ENCODE peak calls at places on chromosomes 3 and 15, in four cellular contexts. M is AG10803, S is uterus, R is GM23248. H is an unnamed sample.
A peak's percentile ranks its signal among the peaks of the same experiment; 100 is the strongest.

GRCh38 chr3:157115069-157116006 is 44.6 kb downstream of the CCNL1 start:
- DNase-seq in R (peak; percentile 37), S (no peak), M (no peak), H (no peak)

GRCh38 chr15:67042490-67043181 is 22.8 kb upstream of the SMAD3 start:
- DNase-seq in M (no peak), R (no peak), S (no peak), H (no peak)

GRCh38 chr3:12959838-12960378 is 113.3 kb downstream of the IQSEC1 start:
- DNase-seq in S (no peak), M (no peak), R (no peak), H (no peak)

GRCh38 chr3:127456471-127457093 is 134.0 kb downstream of the TPRA1 start:
- DNase-seq in R (peak; percentile 87), M (peak; percentile 37), S (no peak), H (no peak)

GRCh38 chr15:74628199-74628598 is 12.6 kb downstream of the CLK3 start:
- DNase-seq in S (no peak), M (no peak), R (peak; percentile 20), H (no peak)

GRCh38 chr15:83127547-83128150 is 20.2 kb downstream of the TM6SF1 start:
- DNase-seq in R (no peak), S (no peak), M (no peak), H (no peak)

GRCh38 chr3:67976683-67977082 is 322.3 kb upstream of the SUCLG2 start:
- DNase-seq in S (no peak), R (no peak), M (no peak), H (no peak)

GRCh38 chr15:73753250-73754130 is at the start of gene INSYN1:
- DNase-seq in M (peak; percentile 48), R (peak; percentile 82), S (peak; percentile 37), H (no peak)

GRCh38 chr15:51267714-51268105 is 70.7 kb downstream of the CYP19A1 start:
- DNase-seq in S (no peak), M (no peak), R (peak; percentile 48), H (no peak)

GRCh38 chr15:31299588-31300207 is 26.9 kb upstream of the KLF13 start:
- DNase-seq in S (no peak), M (no peak), R (no peak), H (no peak)

GRCh38 chr3:69542265-69543079 is 156.6 kb upstream of the FRMD4B start:
- DNase-seq in S (no peak), R (peak; percentile 4), M (no peak), H (no peak)

GRCh38 chr3:13650210-13651056 is 101.5 kb downstream of the FBLN2 start:
- DNase-seq in S (peak; percentile 76), M (peak; percentile 51), R (peak; percentile 76), H (no peak)

GRCh38 chr3:72977463-72977862 is 19.1 kb upstream of the PPP4R2 start:
- DNase-seq in R (peak; percentile 49), S (no peak), M (no peak), H (no peak)

GRCh38 chr15:64855206-64856000 is 13.7 kb downstream of the PLEKHO2 start:
- DNase-seq in S (no peak), M (peak; percentile 91), R (peak; percentile 76), H (no peak)

GRCh38 chr3:48412375-48413001 is 17.4 kb downstream of the PLXNB1 start:
- DNase-seq in S (no peak), M (no peak), R (no peak), H (no peak)

GRCh38 chr15:90660195-90660995 is 56.8 kb upstream of the BLM start:
- DNase-seq in M (peak; percentile 90), R (peak; percentile 99), S (peak; percentile 73), H (peak; percentile 88)

GRCh38 chr3:188854395-188855149 is 317.2 kb upstream of the TPRG1 start:
- DNase-seq in S (no peak), R (peak; percentile 85), M (peak; percentile 91), H (no peak)

GRCh38 chr3:159605101-159605500 is 383.5 kb upstream of the IL12A start:
- DNase-seq in R (no peak), M (no peak), S (no peak), H (no peak)

GRCh38 chr3:53677406-53677805 is 168.8 kb downstream of the CHDH start:
- DNase-seq in R (peak; percentile 14), M (no peak), S (no peak), H (no peak)

GRCh38 chr15:73818308-73818985 is 54.9 kb upstream of the TBC1D21 start:
- DNase-seq in S (no peak), M (no peak), R (no peak), H (no peak)

GRCh38 chr3:101036676-101037075 is 43.5 kb upstream of the ABI3BP start:
- DNase-seq in R (peak; percentile 48), S (no peak), M (peak; percentile 13), H (no peak)

GRCh38 chr3:32413845-32414526 is 22.3 kb downstream of the CMTM7 start:
- DNase-seq in R (no peak), M (no peak), S (no peak), H (peak; percentile 52)

GRCh38 chr15:89088605-89089315 is 504 bp downstream of the ABHD2 start:
- DNase-seq in R (peak; percentile 46), S (no peak), M (no peak), H (no peak)

GRCh38 chr3:68057637-68058320 is 403.4 kb upstream of the SUCLG2 start:
- DNase-seq in R (no peak), M (no peak), S (no peak), H (no peak)

GRCh38 chr3:48024401-48024800 is 8.2 kb upstream of the MAP4 start:
- DNase-seq in M (peak; percentile 53), R (peak; percentile 34), S (no peak), H (no peak)

GRCh38 chr3:163707659-163708058 is 1370.6 kb downstream of the SI start:
- DNase-seq in S (no peak), M (no peak), R (no peak), H (no peak)

GRCh38 chr3:15064299-15064834 is 748 bp downstream of the MRPS25 start:
- DNase-seq in R (peak; percentile 72), M (peak; percentile 39), S (no peak), H (peak; percentile 77)

GRCh38 chr15:78951841-78952238 is 7.0 kb upstream of the CTSH start:
- DNase-seq in R (no peak), M (no peak), S (no peak), H (no peak)

GRCh38 chr3:37291275-37291700 is 116.9 kb upstream of the LRRFIP2 start:
- DNase-seq in R (peak; percentile 77), S (no peak), M (peak; percentile 77), H (no peak)

GRCh38 chr15:65189102-65189740 is 4.1 kb upstream of the CLPX start:
- DNase-seq in M (peak; percentile 56), R (peak; percentile 71), S (no peak), H (no peak)

GRCh38 chr3:78978037-78978436 is 789.8 kb downstream of the ROBO1 start:
- DNase-seq in M (peak; percentile 19), S (no peak), R (peak; percentile 51), H (no peak)

GRCh38 chr3:53342353-53342752 is 5.0 kb downstream of the DCP1A start:
- DNase-seq in R (peak; percentile 36), S (no peak), M (no peak), H (no peak)

GRCh38 chr15:75666823-75667501 is 19.2 kb downstream of the SNX33 start:
- DNase-seq in M (peak; percentile 100), R (peak; percentile 100), S (no peak), H (peak; percentile 95)

GRCh38 chr3:42999212-42999611 is 20.1 kb downstream of the GASK1A start:
- DNase-seq in M (no peak), R (no peak), S (no peak), H (no peak)

GRCh38 chr3:127942613-127943012 is 27.6 kb downstream of the KBTBD12 start:
- DNase-seq in R (no peak), S (no peak), M (no peak), H (no peak)

GRCh38 chr3:99668044-99668443 is 29.6 kb downstream of the COL8A1 start:
- DNase-seq in M (no peak), R (no peak), S (no peak), H (no peak)
- H3K4me3 ChIP-seq in M (no peak overlapping the region), R (no peak overlapping the region), S (no peak overlapping the region), H (no peak overlapping the region)

DNA sequence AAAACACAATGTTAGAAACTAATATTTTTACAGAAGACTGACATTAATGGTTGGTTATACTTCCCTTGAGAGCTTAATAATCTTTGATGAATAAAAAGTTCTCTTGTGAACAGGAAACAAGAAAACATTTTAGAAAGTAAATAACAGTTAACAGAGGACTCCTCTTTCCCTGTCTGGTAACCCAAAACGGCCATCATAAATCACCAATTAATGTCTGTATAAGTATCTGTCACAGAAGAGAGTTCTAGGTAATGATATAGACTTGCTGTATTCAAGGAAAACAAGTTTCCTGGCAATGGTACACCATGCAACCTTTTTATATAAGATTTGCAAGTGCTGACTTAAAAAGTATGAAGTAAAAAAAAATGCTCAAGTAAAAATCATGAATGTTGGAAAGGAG is 426.7 kb downstream of the SOX2 start:
- DNase-seq in M (no peak), S (no peak), R (no peak), H (no peak)
- H3K4me3 ChIP-seq in M (no peak overlapping the region), S (no peak overlapping the region), R (no peak overlapping the region), H (no peak overlapping the region)

DNA sequence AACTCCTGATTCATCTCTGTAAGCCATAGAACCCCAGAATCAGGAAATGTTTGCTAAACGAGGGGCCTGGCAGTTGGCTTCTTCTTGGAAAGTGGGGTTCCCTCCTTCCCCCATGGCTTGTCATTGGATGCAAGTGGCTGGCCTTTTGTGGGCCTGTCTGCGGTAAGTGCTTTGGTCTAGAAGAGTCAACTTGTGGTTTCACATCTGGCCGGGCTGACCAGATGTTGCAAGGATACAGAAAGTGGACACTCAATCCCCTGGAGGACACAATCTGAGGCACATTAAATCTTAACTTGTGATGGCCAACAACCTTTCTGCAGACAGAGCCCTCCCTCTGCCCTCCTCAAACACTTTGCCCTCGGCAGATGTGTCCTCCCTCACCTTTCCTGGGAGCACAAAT is 1.1 kb downstream of the FAH start:
- DNase-seq in M (peak; percentile 12), R (no peak), S (no peak), H (no peak)
- H3K4me3 ChIP-seq in M (peak overlapping the region; percentile 82), R (peak overlapping the region; percentile 87), S (no peak overlapping the region), H (peak overlapping the region; percentile 93)

GRCh38 chr3:151456065-151456464 is 4.8 kb downstream of the IGSF10 start:
- DNase-seq in M (no peak), S (no peak), R (no peak), H (no peak)

GRCh38 chr3:151460774-151461450 is at the start of gene IGSF10:
- DNase-seq in R (peak; percentile 32), M (no peak), S (no peak), H (no peak)

GRCh38 chr3:151462278-151462779 is 1.5 kb upstream of the IGSF10 start:
- DNase-seq in M (no peak), S (no peak), R (no peak), H (no peak)

GRCh38 chr3:151459360-151459759 is 1.5 kb downstream of the IGSF10 start:
- DNase-seq in S (no peak), R (no peak), M (no peak), H (no peak)

DNA sequence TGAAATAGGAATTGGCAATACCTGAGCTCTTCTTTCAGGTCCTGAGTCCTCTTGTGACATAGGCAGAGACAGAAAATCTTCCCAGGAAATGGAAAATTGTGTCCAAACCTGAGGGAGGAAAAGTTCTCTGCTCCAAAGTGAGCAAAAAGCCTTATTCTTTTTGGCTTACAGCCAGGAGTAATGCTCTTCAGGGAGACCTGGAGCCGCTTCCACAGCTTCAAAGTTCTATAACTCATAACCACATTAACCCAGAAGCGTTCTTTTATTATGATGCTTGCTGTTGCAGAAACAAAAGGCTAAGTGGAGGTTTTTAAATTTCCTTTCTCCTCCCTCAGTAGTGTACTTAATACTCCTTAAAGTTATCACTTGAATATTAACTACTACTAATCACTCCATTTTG is 621 bp downstream of the IGSF10 start:
- DNase-seq in M (peak; percentile 17), S (no peak), R (peak; percentile 50), H (no peak)
- H3K4me3 ChIP-seq in M (peak overlapping the region; percentile 60), S (no peak overlapping the region), R (peak overlapping the region; percentile 73), H (peak overlapping the region; percentile 67)